ENCODE peak calls at places on chromosomes 3 and 15, in eight cellular contexts. Q is stomach; L is right lobe of liver; V is naive thymus-derived CD4-positive, alpha-beta T cell; P is colonic mucosa; M is esophagus squamous epithelium; T is iPS DF 6.9; Z is uterus. X is an unnamed sample.

GRCh38 chr15:96262097-96262496 is 68.4 kb upstream of the NR2F2 start:
- DNase-seq in P (no peak), Z (no peak), Q (no peak), T (no peak), L (no peak), V (no peak), M (no peak), X (no peak)

GRCh38 chr3:197021231-197021630 is 8.4 kb downstream of the MELTF start:
- DNase-seq in V (no peak), L (no peak), T (no peak), Q (peak; percentile 16), M (no peak), P (no peak), Z (no peak), X (no peak)

GRCh38 chr15:40276927-40277326 is 5.9 kb downstream of the ANKRD63 start:
- DNase-seq in Z (no peak), V (no peak), T (no peak), Q (no peak), P (no peak), L (no peak), M (no peak), X (no peak)

GRCh38 chr3:82048711-82049110 is 287.3 kb upstream of the GBE1 start:
- DNase-seq in V (no peak), Z (no peak), Q (no peak), T (no peak), L (no peak), M (no peak), P (no peak), X (no peak)

GRCh38 chr3:139218046-139218445 is 125.8 kb upstream of the MRPS22 start:
- DNase-seq in L (no peak), V (no peak), Q (no peak), M (no peak), Z (no peak), P (no peak), T (no peak), X (no peak)

GRCh38 chr3:5275529-5275928 is 88.0 kb downstream of the EDEM1 start:
- DNase-seq in M (no peak), V (no peak), P (no peak), Q (no peak), L (no peak), T (no peak), Z (no peak), X (no peak)

GRCh38 chr3:43531835-43532234 is 90.0 kb downstream of the ANO10 start:
- DNase-seq in M (no peak), V (no peak), L (no peak), Z (no peak), P (no peak), T (no peak), Q (no peak), X (no peak)

GRCh38 chr3:55160241-55160877 is 232.5 kb upstream of the LRTM1 start:
- DNase-seq in M (no peak), P (peak; percentile 18), L (no peak), T (no peak), Q (peak; percentile 27), V (no peak), Z (no peak), X (no peak)

GRCh38 chr15:65916664-65917406 is 47.5 kb downstream of the RAB11A start:
- DNase-seq in V (no peak), T (peak; percentile 50), P (no peak), M (no peak), Q (peak; percentile 71), L (peak; percentile 69), Z (no peak), X (peak; percentile 83)

GRCh38 chr3:52119056-52119455 is 35.2 kb downstream of the POC1A start:
- DNase-seq in L (peak; percentile 19), V (no peak), P (no peak), T (no peak), Q (no peak), Z (no peak), M (no peak), X (no peak)

GRCh38 chr3:152430223-152431002 is 161.7 kb downstream of the MBNL1 start:
- DNase-seq in Z (no peak), M (no peak), P (no peak), L (no peak), V (no peak), Q (no peak), T (no peak), X (no peak)

GRCh38 chr3:11140054-11140712 is 14.1 kb upstream of the HRH1 start:
- DNase-seq in T (no peak), P (peak; percentile 87), Q (peak; percentile 27), L (no peak), Z (no peak), V (no peak), M (no peak), X (peak; percentile 77)

GRCh38 chr3:158167737-158168469 is 58.0 kb downstream of the RSRC1 start:
- DNase-seq in V (no peak), L (no peak), P (no peak), Q (no peak), Z (no peak), T (no peak), M (no peak), X (no peak)

GRCh38 chr3:192011137-192011536 is 550.2 kb downstream of the PYDC2 start:
- DNase-seq in P (no peak), L (no peak), V (no peak), Q (no peak), Z (no peak), T (no peak), M (no peak), X (no peak)

GRCh38 chr3:37221407-37221806 is 47.0 kb upstream of the LRRFIP2 start:
- DNase-seq in M (no peak), V (no peak), T (no peak), L (no peak), Q (no peak), P (no peak), Z (no peak), X (no peak)

GRCh38 chr3:172546105-172546504 is 22.9 kb upstream of the TNFSF10 start:
- DNase-seq in M (no peak), P (no peak), Z (no peak), Q (no peak), V (no peak), L (no peak), T (no peak), X (no peak)

GRCh38 chr15:40322531-40323238 is 807 bp upstream of the INAFM2 start:
- DNase-seq in T (no peak), L (no peak), Q (no peak), Z (no peak), V (no peak), M (no peak), P (no peak), X (no peak)

GRCh38 chr15:49327927-49328326 is 95.1 kb upstream of the FGF7 start:
- DNase-seq in V (no peak), P (no peak), Q (no peak), L (no peak), Z (no peak), T (no peak), M (no peak), X (no peak)
- H3K4me3 ChIP-seq in V (no peak overlapping the region), P (no peak overlapping the region), Q (no peak overlapping the region), L (no peak overlapping the region), Z (no peak overlapping the region), T (no peak overlapping the region), M (no peak overlapping the region), X (no peak overlapping the region)

GRCh38 chr3:14455571-14456317 is 53.3 kb downstream of the SLC6A6 start:
- DNase-seq in V (no peak), P (no peak), M (no peak), Z (peak; percentile 52), L (no peak), T (no peak), Q (peak; percentile 95), X (peak; percentile 67)

GRCh38 chr3:14453368-14453710 is 50.9 kb downstream of the SLC6A6 start:
- DNase-seq in Z (no peak), L (no peak), P (no peak), T (no peak), M (no peak), Q (no peak), V (no peak), X (peak; percentile 67)

GRCh38 chr3:14452676-14453367 is 50.4 kb downstream of the SLC6A6 start:
- DNase-seq in L (no peak), P (peak; percentile 90), Q (peak; percentile 94), Z (peak; percentile 98), T (no peak), V (no peak), M (peak; percentile 41), X (peak; percentile 67)

GRCh38 chr3:14453841-14454630 is 51.6 kb downstream of the SLC6A6 start:
- DNase-seq in M (no peak), P (no peak), Q (peak; percentile 39), V (no peak), Z (no peak), T (no peak), L (no peak), X (peak; percentile 55)

GRCh38 chr3:14454644-14455310 is 52.4 kb downstream of the SLC6A6 start:
- DNase-seq in Q (no peak), V (no peak), M (no peak), L (no peak), T (no peak), P (no peak), Z (no peak), X (no peak)
- H3K27ac ChIP-seq in Q (peak overlapping the region; percentile 92), V (no peak overlapping the region), M (peak overlapping the region; percentile 91), L (no peak overlapping the region), T (no peak overlapping the region), P (no peak overlapping the region), Z (peak overlapping the region; percentile 78), X (no peak overlapping the region)

GRCh38 chr3:188706599-188706998 is 465.2 kb upstream of the TPRG1 start:
- DNase-seq in Q (no peak), M (no peak), P (no peak), T (no peak), L (no peak), V (no peak), Z (no peak), X (no peak)

GRCh38 chr3:188706176-188706575 is 465.6 kb upstream of the TPRG1 start:
- DNase-seq in T (no peak), Z (no peak), L (no peak), V (no peak), P (no peak), M (no peak), Q (no peak), X (no peak)

GRCh38 chr3:188712257-188712924 is 459.4 kb upstream of the TPRG1 start:
- DNase-seq in Z (no peak), P (no peak), T (no peak), V (no peak), L (no peak), M (no peak), Q (no peak), X (no peak)

GRCh38 chr3:188707396-188708288 is 464.1 kb upstream of the TPRG1 start:
- DNase-seq in Z (no peak), L (no peak), V (no peak), Q (no peak), P (no peak), T (no peak), M (no peak), X (no peak)

DNA sequence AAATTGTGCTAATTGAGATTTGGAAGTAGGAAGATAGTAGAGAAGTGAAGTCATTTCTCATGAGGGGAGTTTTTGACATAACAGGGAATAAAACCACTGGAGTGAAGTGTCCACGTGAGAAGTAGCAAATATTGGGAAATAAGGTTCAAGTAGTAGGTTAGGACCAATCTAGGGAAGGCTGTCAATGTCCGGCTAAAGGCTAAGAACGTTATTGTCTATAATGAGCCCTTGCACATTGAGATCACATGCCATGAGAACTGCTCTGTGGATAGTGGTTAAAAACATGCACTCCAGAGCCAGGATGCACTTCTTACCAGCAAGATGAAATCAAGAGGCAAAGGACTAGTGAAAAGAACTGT is 459.9 kb upstream of the TPRG1 start:
- DNase-seq in Q (no peak), V (no peak), P (no peak), Z (no peak), M (no peak), L (no peak), T (no peak), X (no peak)
- H3K4me3 ChIP-seq in Q (no peak overlapping the region), V (no peak overlapping the region), P (no peak overlapping the region), Z (no peak overlapping the region), M (no peak overlapping the region), L (no peak overlapping the region), T (no peak overlapping the region), X (no peak overlapping the region)

GRCh38 chr3:14573706-14574105 is 33.6 kb upstream of the GRIP2 start:
- DNase-seq in L (no peak), T (no peak), P (no peak), Z (no peak), M (no peak), V (no peak), Q (no peak), X (no peak)
- H3K27ac ChIP-seq in L (no peak overlapping the region), T (no peak overlapping the region), P (no peak overlapping the region), Z (no peak overlapping the region), M (no peak overlapping the region), V (no peak overlapping the region), Q (no peak overlapping the region), X (no peak overlapping the region)